ENCODE peak calls at places on chromosomes 16 and 17, in six cellular contexts. O is GM12865, P is stomach, I is heart right ventricle, X is mammary epithelial cell, T is adrenal gland. H is an unnamed sample.

GRCh38 chr17:61494325-61495160 is 42.3 kb downstream of the TBX4 start:
- DNase-seq in T (no peak), I (no peak), O (no peak), P (no peak), X (no peak), H (no peak)

GRCh38 chr17:4559851-4560820 is at the start of gene GGT6:
- DNase-seq in T (peak), P (peak), X (no peak), O (no peak), I (no peak), H (peak)

GRCh38 chr17:43467981-43468541 is 15.7 kb upstream of the DHX8 start:
- DNase-seq in P (no peak), O (no peak), X (peak), I (no peak), T (no peak), H (peak)

GRCh38 chr17:71409712-71410111 is 711.1 kb upstream of the SOX9 start:
- DNase-seq in I (no peak), T (no peak), X (peak), O (no peak), P (no peak), H (peak)

GRCh38 chr17:29566473-29567361 is at the start of gene ABHD15:
- DNase-seq in P (peak), T (peak), O (peak), X (peak), I (peak), H (peak)

GRCh38 chr16:35255816-35256215 is 1796.4 kb downstream of the TP53TG3F start:
- DNase-seq in I (no peak), X (no peak), O (no peak), T (no peak), P (no peak), H (no peak)

GRCh38 chr17:81405382-81406005 is 10.2 kb downstream of the BAHCC1 start:
- DNase-seq in X (no peak), I (peak), O (no peak), P (no peak), T (no peak), H (no peak)

GRCh38 chr16:87832759-87833502 is 36.4 kb downstream of the SLC7A5 start:
- DNase-seq in T (no peak), O (no peak), I (no peak), X (no peak), P (no peak), H (no peak)

GRCh38 chr16:89442588-89442987 is 47.8 kb downstream of the ANKRD11 start:
- DNase-seq in O (no peak), I (no peak), T (no peak), X (peak), P (no peak), H (no peak)

GRCh38 chr17:63695889-63696288 is 4.0 kb downstream of the LIMD2 start:
- DNase-seq in P (no peak), I (no peak), T (no peak), X (no peak), O (no peak), H (no peak)

GRCh38 chr17:66531826-66532439 is 229.5 kb downstream of the PRKCA start:
- DNase-seq in P (no peak), X (no peak), I (no peak), O (no peak), T (no peak), H (no peak)

GRCh38 chr17:73371285-73371684 is 59.5 kb upstream of the CDC42EP4 start:
- DNase-seq in T (no peak), P (no peak), O (no peak), X (peak), I (no peak), H (peak)

GRCh38 chr16:47848481-47849109 is 307.2 kb downstream of the ABCC12 start:
- DNase-seq in P (no peak), T (no peak), X (peak), O (no peak), I (no peak), H (peak)

GRCh38 chr17:71516149-71516548 is 604.7 kb upstream of the SOX9 start:
- DNase-seq in I (no peak), X (no peak), T (no peak), P (no peak), O (no peak), H (peak)

DNA sequence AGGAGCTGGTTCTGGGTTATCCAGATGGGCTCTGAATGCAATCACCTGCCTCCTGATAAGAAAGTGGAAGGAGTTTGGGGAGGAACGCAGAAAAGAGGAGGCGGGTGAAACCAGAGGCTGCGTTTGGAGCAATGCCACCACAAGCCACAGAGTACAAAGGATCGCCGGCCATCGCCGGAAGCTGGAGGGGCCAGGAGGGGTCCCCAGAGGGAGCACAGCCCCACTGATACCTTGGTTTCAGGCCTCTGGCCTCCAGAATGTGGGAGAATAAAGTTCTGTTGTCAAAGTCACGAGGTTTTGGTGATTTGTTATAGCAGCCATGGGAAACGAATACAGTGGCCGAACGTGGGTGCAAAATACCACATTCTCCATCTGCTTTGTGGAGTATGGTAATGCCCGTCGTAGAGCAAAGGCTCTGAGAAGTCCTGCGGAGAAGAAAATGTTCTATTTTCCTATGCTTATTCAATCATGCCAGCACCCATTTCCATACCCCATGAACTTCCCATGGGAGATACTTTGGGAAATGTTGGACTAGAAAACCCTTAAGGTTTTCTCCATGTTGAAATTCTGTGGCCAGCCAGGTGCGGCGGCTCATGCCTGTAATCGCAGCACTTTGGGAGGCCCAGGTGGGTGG is 51.4 kb downstream of the ZDHHC7 start:
- DNase-seq in X (no peak), T (no peak), I (no peak), P (peak), O (no peak), H (no peak)
- TF ChIP-seq CTCF in X (no peak), T (no peak), I (no peak), P (no peak), O (no peak), H (no peak)

GRCh38 chr16:22300427-22301071 is 3.3 kb downstream of the POLR3E start:
- DNase-seq in I (peak), X (peak), T (peak), O (peak), P (peak), H (peak)

GRCh38 chr16:22307838-22308237 is 10.6 kb downstream of the POLR3E start:
- DNase-seq in X (no peak), I (no peak), T (no peak), P (no peak), O (no peak), H (no peak)

GRCh38 chr16:22306788-22307187 is 9.6 kb downstream of the POLR3E start:
- DNase-seq in O (no peak), I (no peak), P (no peak), T (no peak), X (no peak), H (no peak)

GRCh38 chr16:22302776-22303363 is 5.7 kb downstream of the POLR3E start:
- DNase-seq in P (no peak), O (no peak), T (no peak), X (no peak), I (no peak), H (no peak)

DNA sequence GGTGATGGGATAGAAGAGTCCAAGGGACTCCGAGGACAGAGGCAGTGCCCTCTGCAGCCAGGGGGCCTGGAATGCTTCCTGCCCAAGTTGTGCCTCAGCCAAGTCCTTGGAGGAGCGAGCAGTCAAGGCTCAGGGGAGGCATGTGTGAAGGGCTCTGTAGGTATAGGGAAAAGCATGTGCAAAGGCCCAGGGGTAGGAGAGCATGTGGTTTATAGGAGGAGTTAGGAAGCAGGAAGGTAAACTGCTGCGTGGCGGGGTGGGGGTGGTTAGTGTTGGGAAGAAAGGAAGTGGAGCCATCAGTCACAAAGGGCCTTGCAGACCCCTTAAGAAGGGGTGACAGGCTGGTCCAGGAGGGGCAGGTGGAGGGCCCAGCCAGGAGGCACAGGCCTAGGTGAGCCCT is 7.2 kb downstream of the POLR3E start:
- DNase-seq in O (no peak), I (no peak), T (no peak), X (no peak), P (no peak), H (no peak)
- H3K4me3 ChIP-seq in O (no peak), I (no peak), T (no peak), X (no peak), P (no peak), H (no peak)

DNA sequence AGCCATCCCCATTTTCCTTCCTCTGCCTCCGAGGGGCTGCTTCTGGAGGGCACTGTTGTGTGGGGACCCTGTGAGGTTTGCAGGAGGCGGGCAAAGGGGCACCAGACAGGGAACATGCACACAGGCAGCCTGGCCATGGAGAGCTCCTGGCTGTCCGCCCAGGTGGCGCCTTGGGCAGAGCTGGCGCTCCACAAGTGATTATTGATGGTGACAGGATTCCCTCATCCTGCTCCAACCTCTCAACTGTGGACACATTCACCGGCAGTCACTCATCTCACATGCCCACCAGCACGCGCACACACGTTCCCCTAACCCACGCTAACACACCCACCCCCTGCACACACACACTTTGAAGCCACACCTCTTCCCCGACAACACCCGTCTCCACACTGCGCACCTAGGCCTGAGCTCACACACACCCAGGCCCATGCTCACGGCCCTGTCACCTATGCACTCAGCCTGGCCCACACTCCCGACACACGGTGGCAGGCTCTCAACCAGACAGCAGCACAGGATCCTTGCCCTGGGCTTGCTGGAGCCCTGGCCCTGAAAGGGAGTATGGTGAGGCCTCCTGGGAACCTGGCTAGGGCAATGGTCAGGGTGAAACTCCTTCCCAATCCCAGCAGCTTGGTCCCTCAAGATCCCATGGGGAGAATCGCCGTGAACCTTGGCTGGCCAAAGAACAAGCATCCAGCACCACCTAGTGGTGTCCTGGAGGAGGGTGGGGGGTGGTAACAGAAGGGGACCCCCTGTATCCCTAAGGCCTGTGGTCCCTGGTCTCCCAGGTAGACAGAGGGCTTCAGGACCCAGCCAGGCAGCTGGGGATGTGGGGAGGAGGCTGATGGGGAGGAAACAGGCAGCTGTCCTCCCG is 3.6 kb downstream of the PNMT start:
- DNase-seq in O (peak), X (peak), T (peak), P (peak), I (no peak), H (peak)
- TF ChIP-seq CTCF in O (peak), X (peak), T (peak), P (peak), I (peak), H (peak)

DNA sequence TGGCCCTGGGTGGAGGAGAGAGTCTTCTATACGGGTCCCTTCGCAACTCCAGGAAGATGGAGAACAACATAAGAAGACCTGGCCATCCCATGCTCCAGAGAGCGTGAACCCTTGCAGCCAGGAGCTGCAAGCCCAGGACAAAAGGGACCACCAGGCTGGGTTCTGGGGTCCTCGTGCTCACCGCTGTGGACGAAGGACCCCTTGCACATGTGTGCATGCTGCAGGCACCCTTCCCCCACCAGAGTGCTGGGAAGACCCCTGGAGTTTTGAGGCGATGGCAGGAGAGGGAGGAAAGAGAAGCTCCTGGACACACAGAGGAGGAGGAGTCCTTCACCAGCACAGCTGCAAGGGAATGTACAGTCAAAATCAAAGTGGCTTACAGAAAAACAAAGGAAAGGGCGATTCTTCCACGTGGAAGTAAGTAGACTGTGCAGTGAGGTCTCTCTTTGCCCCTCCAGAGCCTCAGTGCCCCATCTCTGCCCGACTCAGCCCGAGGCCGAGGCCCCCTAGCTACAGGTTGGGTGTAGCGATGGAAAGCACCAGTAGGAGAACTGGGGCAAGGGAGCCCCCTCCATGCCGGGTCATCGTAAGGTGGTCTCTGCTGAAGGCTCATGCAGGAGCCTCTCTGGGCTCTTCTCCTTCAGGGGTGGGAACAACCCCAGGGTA is 51.3 kb downstream of the PIMREG start:
- DNase-seq in O (no peak), I (no peak), P (no peak), X (no peak), T (no peak), H (no peak)
- H3K4me3 ChIP-seq in O (no peak), I (no peak), P (no peak), X (no peak), T (no peak), H (no peak)

DNA sequence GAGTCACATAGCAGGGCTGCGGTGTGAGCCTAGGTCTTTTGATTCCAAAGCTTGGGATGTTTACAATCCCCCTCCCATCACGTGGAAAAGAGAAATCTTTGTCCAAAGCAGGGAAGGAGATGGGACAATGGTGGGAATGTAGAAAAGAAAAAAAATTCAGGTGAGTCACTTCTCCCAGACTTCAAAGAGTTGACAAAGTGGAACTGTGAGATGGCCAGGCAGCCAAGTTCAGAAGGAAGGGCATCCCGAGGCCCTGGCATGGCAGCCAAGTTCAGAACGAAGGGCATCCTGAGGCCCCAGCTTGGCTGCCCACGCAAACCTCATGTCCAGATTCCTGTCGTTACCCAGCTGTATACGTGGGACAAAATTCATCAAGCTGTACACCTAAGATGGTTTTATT is 47.5 kb downstream of the FOXL1 start:
- DNase-seq in O (no peak), T (no peak), I (no peak), P (no peak), X (peak), H (peak)
- TF ChIP-seq CTCF in O (no peak), T (no peak), I (no peak), P (no peak), X (no peak), H (no peak)

GRCh38 chr16:56858375-56858774 is 6.6 kb upstream of the SLC12A3 start:
- DNase-seq in O (peak), T (no peak), I (no peak), X (no peak), P (no peak), H (no peak)
- H3K4me3 ChIP-seq in O (no peak), T (no peak), I (no peak), X (no peak), P (no peak), H (no peak)

DNA sequence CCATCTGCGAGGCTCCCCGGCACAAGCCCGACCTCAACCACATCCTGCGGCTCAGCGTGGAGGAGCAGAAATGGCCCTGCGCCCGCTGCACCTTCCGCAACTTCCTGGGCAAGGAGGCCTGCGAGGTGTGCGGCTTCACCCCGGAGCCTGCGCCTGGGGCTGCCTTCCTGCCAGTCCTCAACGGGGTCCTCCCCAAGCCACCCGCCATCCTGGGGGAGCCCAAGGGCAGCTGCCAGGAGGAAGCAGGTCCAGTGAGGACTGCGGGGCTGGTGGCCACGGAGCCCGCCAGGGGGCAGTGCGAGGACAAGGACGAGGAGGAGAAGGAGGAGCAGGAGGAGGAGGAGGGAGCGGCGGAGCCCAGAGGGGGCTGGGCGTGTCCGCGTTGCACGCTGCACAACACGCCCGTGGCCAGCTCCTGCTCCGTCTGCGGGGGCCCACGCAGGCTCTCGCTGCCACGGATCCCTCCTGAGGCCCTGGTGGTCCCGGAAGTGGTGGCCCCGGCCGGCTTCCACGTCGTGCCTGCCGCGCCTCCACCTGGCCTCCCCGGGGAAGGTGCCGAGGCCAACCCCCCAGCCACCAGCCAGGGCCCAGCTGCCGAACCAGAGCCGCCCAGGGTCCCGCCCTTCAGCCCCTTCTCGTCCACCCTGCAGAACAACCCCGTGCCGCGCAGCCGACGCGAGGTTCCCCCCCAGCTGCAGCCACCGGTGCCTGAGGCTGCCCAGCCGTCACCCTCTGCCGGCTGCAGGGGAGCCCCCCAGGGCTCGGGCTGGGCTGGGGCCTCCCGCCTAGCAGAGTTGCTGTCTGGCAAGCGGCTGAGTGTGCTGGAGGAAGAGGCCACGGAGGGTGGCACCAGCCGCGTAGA is 13.1 kb upstream of the PRR35 start:
- DNase-seq in P (peak), T (peak), O (no peak), X (peak), I (peak), H (peak)
- TF ChIP-seq CTCF in P (peak), T (peak), O (no peak), X (peak), I (no peak), H (peak)

GRCh38 chr16:82605863-82606620 is 20.7 kb upstream of the CDH13 start:
- DNase-seq in P (no peak), T (no peak), I (no peak), O (no peak), X (no peak), H (no peak)
- H3K4me3 ChIP-seq in P (no peak), T (no peak), I (no peak), O (no peak), X (no peak), H (no peak)

GRCh38 chr16:85530370-85530739 is 82.8 kb upstream of the GSE1 start:
- DNase-seq in I (no peak), T (no peak), X (no peak), O (no peak), P (no peak), H (no peak)

GRCh38 chr16:85527767-85528297 is 85.3 kb upstream of the GSE1 start:
- DNase-seq in I (no peak), O (no peak), P (no peak), T (no peak), X (no peak), H (no peak)

GRCh38 chr16:85528528-85529387 is 84.4 kb upstream of the GSE1 start:
- DNase-seq in T (no peak), X (no peak), P (no peak), I (no peak), O (peak), H (no peak)

GRCh38 chr16:85531516-85531915 is 81.6 kb upstream of the GSE1 start:
- DNase-seq in T (no peak), X (no peak), P (no peak), O (no peak), I (peak), H (no peak)

DNA sequence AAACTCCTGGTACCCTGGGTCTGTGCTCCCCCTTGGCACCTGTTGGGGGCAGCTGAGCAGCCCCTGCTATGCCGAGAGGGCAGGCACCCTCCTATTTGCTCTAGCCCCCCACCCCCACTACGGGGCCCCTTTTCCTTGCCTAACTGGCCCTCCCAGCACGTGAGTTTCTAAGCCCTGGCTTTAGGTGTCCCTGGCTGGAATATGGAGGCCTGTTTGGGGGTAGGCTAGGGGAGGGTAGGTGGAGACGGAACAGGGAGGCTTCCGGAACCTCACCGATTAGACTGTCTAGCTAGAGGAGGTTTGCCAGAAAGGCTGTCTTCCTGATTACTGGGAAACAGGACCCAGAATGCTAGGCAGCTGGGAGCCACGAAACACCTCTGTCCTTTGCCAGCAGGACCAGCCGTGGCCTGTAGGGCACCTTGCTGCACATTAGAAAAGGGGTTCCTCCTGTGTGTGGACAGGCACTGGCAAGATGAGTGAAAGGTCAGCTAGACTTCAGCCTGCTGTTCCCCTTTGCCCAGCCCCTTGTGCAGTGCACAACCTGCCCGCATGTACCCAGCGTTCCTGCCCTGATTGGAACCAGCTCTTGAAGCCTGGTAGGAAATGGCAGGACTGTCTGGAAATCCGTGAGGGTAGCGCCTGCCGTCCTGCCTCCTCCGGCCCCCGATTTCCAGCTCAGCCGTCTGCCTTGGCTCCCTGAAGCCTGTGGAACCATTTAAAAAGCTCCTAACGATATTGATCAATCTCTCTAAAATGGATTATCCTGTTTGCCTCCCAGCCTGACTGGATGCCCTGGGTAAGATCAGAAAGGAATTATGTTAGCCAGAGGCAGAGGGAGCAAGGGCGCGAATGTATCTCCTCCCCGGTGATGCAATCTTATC is 83.4 kb upstream of the GSE1 start:
- DNase-seq in P (no peak), T (no peak), O (no peak), X (no peak), I (peak), H (no peak)
- TF ChIP-seq CTCF in P (no peak), T (no peak), O (no peak), X (no peak), I (no peak), H (peak)